ENCODE peak calls at places on chromosomes 16 and 17, in six cellular contexts. X is heart right ventricle, J is fibroblast of lung, C is hepatocyte, E is ascending aorta, A is neural progenitor cell. K is an unnamed sample. For H3K4me1, the result is how much of the 10 kb centered on the place peaks cover.

GRCh38 chr16:25258856-25259179 is 1.2 kb upstream of the ZKSCAN2 start:
- DNase-seq in X (no peak), J (no peak), C (no peak), E (no peak), A (no peak), K (no peak)

GRCh38 chr16:27899736-27900135 is 163.8 kb downstream of the GSG1L start:
- DNase-seq in X (no peak), J (no peak), C (no peak), E (no peak), A (no peak), K (no peak)

GRCh38 chr16:11272484-11272883 is 945 bp downstream of the PRM3 start:
- DNase-seq in X (no peak), J (no peak), C (no peak), E (no peak), A (no peak), K (no peak)

GRCh38 chr16:72240949-72241348 is 69.0 kb upstream of the PMFBP1 start:
- DNase-seq in X (no peak), J (no peak), C (no peak), E (no peak), A (no peak), K (no peak)

GRCh38 chr17:15479697-15480096 is 12.3 kb upstream of the CDRT4 start:
- DNase-seq in X (no peak), J (peak), C (no peak), E (no peak), A (no peak), K (no peak)

GRCh38 chr17:31074772-31075538 is 19.8 kb upstream of the NF1 start:
- DNase-seq in X (no peak), J (no peak), C (no peak), E (peak), A (peak), K (no peak)

GRCh38 chr17:61488878-61489718 is 36.9 kb downstream of the TBX4 start:
- DNase-seq in X (no peak), J (no peak), C (peak), E (peak), A (no peak), K (no peak)

GRCh38 chr17:43226393-43226792 is 2.0 kb downstream of the CCDC200 start:
- DNase-seq in X (no peak), J (no peak), C (peak), E (no peak), A (no peak), K (no peak)

GRCh38 chr16:3234543-3235541 is at the start of gene ZNF200:
- DNase-seq in X (peak), J (peak), C (peak), E (peak), A (peak), K (peak)

GRCh38 chr17:61221181-61221580 is 178.5 kb upstream of the TBX2 start:
- DNase-seq in X (no peak), J (no peak), C (no peak), E (no peak), A (no peak), K (no peak)

GRCh38 chr17:40895106-40895730 is 10.2 kb upstream of the KRT20 start:
- DNase-seq in X (no peak), J (no peak), C (no peak), E (no peak), A (no peak), K (no peak)

GRCh38 chr16:26078971-26079370 is 387.2 kb downstream of the HS3ST4 start:
- DNase-seq in X (no peak), J (no peak), C (no peak), E (no peak), A (no peak), K (no peak)

GRCh38 chr17:79322216-79323123 is 247.8 kb downstream of the ENGASE start:
- DNase-seq in X (no peak), J (no peak), C (no peak), E (no peak), A (no peak), K (no peak)

GRCh38 chr17:67489273-67489672 is 112.2 kb downstream of the PITPNC1 start:
- DNase-seq in X (no peak), J (no peak), C (no peak), E (no peak), A (no peak), K (no peak)

GRCh38 chr17:50123649-50124349 is 6.2 kb downstream of the SAMD14 start:
- DNase-seq in X (no peak), J (no peak), C (no peak), E (no peak), A (peak), K (no peak)

GRCh38 chr17:1714488-1714979 is 4.4 kb upstream of the TLCD2 start:
- DNase-seq in X (peak), J (peak), C (peak), E (peak), A (peak), K (peak)

GRCh38 chr17:80636356-80637285 is 92.0 kb downstream of the RPTOR start:
- DNase-seq in X (no peak), J (no peak), C (no peak), E (no peak), A (no peak), K (no peak)

GRCh38 chr16:77307764-77308561 is 108.8 kb downstream of the SYCE1L start:
- DNase-seq in X (no peak), J (peak), C (peak), E (no peak), A (no peak), K (no peak)

GRCh38 chr17:66406701-66407644 is 104.6 kb downstream of the PRKCA start:
- DNase-seq in X (no peak), J (no peak), C (no peak), E (no peak), A (no peak), K (no peak)

GRCh38 chr17:49437696-49438438 is 23.2 kb upstream of the PHB1 start:
- DNase-seq in X (no peak), J (no peak), C (no peak), E (no peak), A (no peak), K (no peak)

GRCh38 chr17:38579934-38580333 is 25.8 kb downstream of the SRCIN1 start:
- DNase-seq in X (no peak), J (no peak), C (peak), E (no peak), A (peak), K (no peak)

GRCh38 chr16:29904947-29905346 is 4.7 kb downstream of the ASPHD1 start:
- DNase-seq in X (no peak), J (no peak), C (no peak), E (no peak), A (no peak), K (no peak)

GRCh38 chr16:57627184-57627871 is 1.1 kb upstream of the ADGRG1 start:
- DNase-seq in X (no peak), J (peak), C (no peak), E (no peak), A (peak), K (no peak)

GRCh38 chr16:4273858-4274291 is 1.1 kb upstream of the TFAP4 start:
- DNase-seq in X (peak), J (peak), C (peak), E (peak), A (peak), K (no peak)

GRCh38 chr16:81642943-81643342 is 136.1 kb upstream of the PLCG2 start:
- DNase-seq in X (no peak), J (no peak), C (no peak), E (no peak), A (no peak), K (no peak)

GRCh38 chr16:49382916-49383315 is 9.3 kb downstream of the C16orf78 start:
- DNase-seq in X (no peak), J (no peak), C (no peak), E (no peak), A (peak), K (no peak)

GRCh38 chr16:68265078-68265925 is 976 bp downstream of the SLC7A6 start:
- DNase-seq in X (peak), J (peak), C (peak), E (peak), A (peak), K (no peak)

GRCh38 chr17:38605230-38605851 is 411 bp downstream of the SRCIN1 start:
- DNase-seq in X (no peak), J (no peak), C (peak), E (no peak), A (peak), K (no peak)

GRCh38 chr17:27741971-27742370 is 58.4 kb downstream of the NOS2 start:
- DNase-seq in X (no peak), J (no peak), C (no peak), E (no peak), A (no peak), K (no peak)

GRCh38 chr17:40726919-40727318 is 23.4 kb upstream of the KRT24 start:
- DNase-seq in X (no peak), J (peak), C (no peak), E (no peak), A (peak), K (no peak)

GRCh38 chr16:22887445-22887844 is 73.5 kb downstream of the HS3ST2 start:
- DNase-seq in X (no peak), J (no peak), C (no peak), E (no peak), A (no peak), K (no peak)

GRCh38 chr17:28716740-28717577 is 709 bp downstream of the RAB34 start:
- DNase-seq in X (peak), J (peak), C (peak), E (peak), A (peak), K (no peak)

GRCh38 chr16:1308036-1308976 is 1.1 kb upstream of the UBE2I start:
- DNase-seq in X (no peak), J (peak), C (no peak), E (no peak), A (no peak), K (no peak)

GRCh38 chr17:7476951-7477350 is 2.5 kb downstream of the ZBTB4 start:
- DNase-seq in X (no peak), J (no peak), C (no peak), E (no peak), A (no peak), K (no peak)

DNA sequence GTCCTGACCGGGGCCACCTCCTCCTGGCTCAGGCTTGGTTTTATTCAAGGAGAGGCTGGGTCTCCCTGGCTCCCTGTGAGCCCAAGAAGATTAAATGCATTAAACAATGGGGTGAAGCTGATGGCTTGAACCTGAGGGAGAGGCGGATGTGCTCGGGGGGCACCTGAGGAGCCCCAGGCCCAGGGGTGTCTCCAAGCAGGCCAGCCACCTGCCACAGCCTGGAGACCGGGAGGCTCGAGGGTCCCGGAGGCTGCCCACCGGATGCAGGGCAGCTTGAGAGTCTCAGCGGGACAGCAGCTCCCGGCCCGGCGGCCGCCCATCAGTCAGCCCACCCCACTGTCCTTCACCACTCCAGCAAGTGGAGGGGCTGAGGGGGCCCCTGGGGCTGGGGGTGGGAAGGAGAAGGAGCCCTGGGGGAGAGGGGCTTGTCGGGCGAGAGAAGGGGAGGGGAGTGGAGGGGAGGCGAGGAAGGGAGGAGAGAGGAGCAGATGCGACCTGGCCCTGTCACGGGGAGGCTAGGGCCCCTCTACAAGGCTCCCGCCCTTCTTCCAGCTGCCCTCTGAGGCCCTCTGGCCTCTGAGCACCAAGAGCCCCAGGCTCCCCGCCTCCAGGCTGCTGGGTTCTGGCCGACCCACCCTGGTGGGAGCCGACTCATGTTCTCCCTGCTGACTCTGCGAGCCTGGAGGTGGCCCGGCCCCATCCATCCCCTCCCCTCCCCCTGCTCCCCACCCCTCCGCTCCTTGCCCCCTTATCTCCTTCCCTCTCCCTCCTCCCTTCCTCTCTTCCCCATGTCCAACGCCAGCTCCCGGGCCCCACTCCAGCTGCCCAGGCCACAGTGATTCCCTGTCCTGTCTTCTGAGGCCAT is 13.2 kb downstream of the CD7 start:
- DNase-seq in X (peak), J (no peak), C (peak), E (no peak), A (no peak), K (no peak)
- H3K4me1 ChIP-seq in X (under half), J (under half), C (under half), E (under half), A (under half), K (under half)

GRCh38 chr16:86927699-86928098 is 349.4 kb downstream of the FOXL1 start:
- DNase-seq in X (no peak), J (no peak), C (no peak), E (no peak), A (no peak), K (no peak)

GRCh38 chr16:86929149-86929871 is 351.0 kb downstream of the FOXL1 start:
- DNase-seq in X (peak), J (peak), C (peak), E (peak), A (no peak), K (peak)

GRCh38 chr16:86930001-86930400 is 351.7 kb downstream of the FOXL1 start:
- DNase-seq in X (no peak), J (peak), C (no peak), E (no peak), A (no peak), K (no peak)

GRCh38 chr16:86926695-86927094 is 348.3 kb downstream of the FOXL1 start:
- DNase-seq in X (no peak), J (no peak), C (no peak), E (no peak), A (no peak), K (no peak)

GRCh38 chr16:86928517-86929148 is 350.3 kb downstream of the FOXL1 start:
- DNase-seq in X (no peak), J (no peak), C (no peak), E (no peak), A (no peak), K (no peak)
- H3K27ac ChIP-seq in X (peak), J (peak), C (no peak), E (peak), A (no peak), K (peak)

GRCh38 chr17:82178499-82179290 is 33.9 kb downstream of the CCDC57 start:
- DNase-seq in X (no peak), J (no peak), C (no peak), E (no peak), A (no peak), K (no peak)
- H3K4me3 ChIP-seq in X (no peak), J (no peak), C (no peak), E (no peak), A (no peak), K (no peak)

DNA sequence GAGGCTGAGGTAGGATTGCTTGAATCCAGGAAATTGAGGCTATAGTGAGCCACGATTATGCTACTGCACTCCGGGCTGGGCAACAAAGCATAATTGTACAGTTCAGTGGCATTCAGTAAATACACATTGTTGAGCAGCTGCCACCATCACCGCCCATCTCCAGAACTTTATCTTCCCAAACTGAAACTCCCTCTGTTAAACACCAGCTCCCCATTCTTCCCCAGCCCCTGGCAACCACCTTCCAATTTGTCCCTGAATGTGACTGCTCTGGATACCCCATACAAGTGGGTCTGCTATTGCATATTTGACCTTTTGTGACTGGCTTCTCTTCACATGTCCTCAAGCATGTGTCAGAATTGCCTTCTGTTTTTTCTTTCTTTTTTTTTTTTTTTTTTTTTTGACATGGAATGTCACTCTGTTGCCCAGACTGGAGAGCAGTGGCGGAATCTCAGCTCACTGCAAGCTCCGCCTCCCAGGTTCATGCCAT is 2.9 kb downstream of the RPL38 start:
- DNase-seq in X (no peak), J (no peak), C (no peak), E (no peak), A (no peak), K (no peak)
- H3K4me1 ChIP-seq in X (half or more), J (under half), C (under half), E (under half), A (under half), K (under half)

GRCh38 chr16:31142109-31143035 is 6.8 kb upstream of the PRSS8 start:
- DNase-seq in X (peak), J (peak), C (peak), E (peak), A (peak), K (peak)

GRCh38 chr16:31136287-31136662 is 748 bp upstream of the PRSS8 start:
- DNase-seq in X (no peak), J (no peak), C (no peak), E (no peak), A (no peak), K (no peak)

GRCh38 chr16:31135535-31136286 is at the start of gene PRSS8:
- DNase-seq in X (no peak), J (no peak), C (peak), E (no peak), A (peak), K (no peak)

GRCh38 chr16:31141489-31142108 is 6.1 kb upstream of the PRSS8 start:
- DNase-seq in X (peak), J (no peak), C (peak), E (peak), A (no peak), K (no peak)

DNA sequence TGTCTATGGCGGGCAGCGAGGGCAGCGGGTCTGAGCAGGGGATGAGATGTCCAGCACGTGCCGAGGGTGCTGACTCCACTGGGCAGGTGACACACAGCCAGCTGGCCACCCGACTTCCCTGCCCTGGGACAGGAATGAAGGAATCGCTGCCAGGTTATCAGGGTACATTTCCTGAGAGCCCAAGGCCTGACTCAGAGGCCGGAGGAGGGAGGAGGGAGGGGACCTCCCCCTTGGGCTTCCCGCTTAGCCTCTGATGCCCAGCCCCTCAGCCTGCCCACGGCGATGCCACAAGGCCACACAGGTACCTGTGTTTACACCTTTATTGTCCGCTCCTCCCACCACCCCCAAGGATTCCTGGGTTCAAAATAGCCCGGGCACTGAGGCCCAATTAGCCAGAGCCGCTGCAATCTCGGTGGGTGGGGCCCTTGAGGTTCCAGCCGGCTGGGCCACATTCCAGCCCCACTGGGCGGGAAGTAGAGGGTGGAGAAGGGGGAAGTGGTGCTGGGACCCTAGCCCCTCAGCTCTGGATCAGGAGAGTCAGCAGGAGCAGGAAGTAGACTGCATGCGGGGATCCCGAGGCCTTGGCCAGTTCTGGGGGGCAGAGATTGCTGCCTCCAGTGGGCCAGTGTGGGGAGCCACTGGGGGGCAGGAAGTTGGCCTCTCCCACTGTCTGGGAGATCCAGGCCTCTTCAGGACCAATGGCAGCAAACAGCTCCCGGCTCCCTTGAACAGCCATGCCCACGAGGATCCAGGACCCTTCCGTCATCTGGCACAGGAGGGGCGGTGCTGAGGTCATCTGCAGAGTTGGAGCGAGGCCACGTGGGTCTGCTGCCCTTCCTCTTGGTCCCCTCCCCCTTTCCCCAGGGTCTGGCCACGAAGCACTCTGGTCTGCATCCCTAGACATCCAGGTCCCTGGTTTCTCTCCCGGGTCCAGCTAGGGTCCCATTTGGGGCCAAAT is 3.4 kb upstream of the PRSS8 start:
- DNase-seq in X (peak), J (peak), C (peak), E (peak), A (peak), K (peak)
- H3K27ac ChIP-seq in X (peak), J (no peak), C (peak), E (peak), A (no peak), K (peak)

GRCh38 chr16:75461575-75461974 is 2.9 kb downstream of the TMEM170A start:
- DNase-seq in X (no peak), J (no peak), C (no peak), E (no peak), A (no peak), K (no peak)
- H3K4me3 ChIP-seq in X (no peak), J (no peak), C (no peak), E (no peak), A (no peak), K (no peak)

DNA sequence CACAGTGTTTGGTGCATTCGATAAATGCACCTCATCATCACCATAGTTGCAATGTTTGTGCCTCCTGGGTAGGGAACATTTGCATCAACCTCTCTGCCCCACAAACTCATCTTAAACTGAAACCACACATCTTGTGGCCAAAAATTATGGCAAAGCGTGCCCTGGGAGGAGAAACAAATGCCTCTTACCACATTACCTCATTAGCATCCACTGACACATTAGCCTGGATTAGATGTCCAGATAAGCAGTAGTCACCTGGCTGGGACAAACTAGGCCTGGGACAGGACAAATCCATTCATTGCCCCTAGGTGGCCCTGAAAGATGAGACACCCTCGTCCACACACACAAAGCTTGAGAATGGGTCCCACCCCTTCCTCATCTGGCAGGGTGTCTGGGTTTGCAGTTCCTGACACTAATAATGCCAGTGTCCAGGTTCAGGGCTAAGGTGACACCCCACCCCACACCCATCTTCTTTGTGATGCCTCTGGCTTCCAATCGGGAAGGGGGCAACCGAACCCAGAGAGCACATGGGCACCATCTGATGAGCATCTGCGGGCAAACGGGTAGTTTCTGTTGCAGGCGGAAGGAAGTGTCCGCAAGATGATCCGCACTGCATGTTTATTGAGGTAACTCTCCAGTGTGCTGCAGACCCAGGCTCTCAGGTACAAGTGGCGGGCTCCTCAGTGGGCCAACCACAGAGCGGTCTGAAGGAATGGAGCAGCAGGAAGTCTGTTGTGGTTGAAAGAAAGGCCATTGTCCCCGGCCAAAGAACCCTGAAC is 8.6 kb downstream of the XYLT1 start:
- DNase-seq in X (no peak), J (no peak), C (no peak), E (no peak), A (peak), K (no peak)
- H3K4me1 ChIP-seq in X (under half), J (under half), C (under half), E (under half), A (under half), K (under half)